ENCODE peak calls at places on chromosomes 11 and 22, in five cellular contexts. F, B, S, L and R are unnamed samples.

GRCh38 chr11:70176940-70177689 is 26.0 kb upstream of the FADD start:
- DNase-seq in B (peak), S (peak), L (peak), F (no peak), R (no peak)

GRCh38 chr11:36265793-36266628 is 23.2 kb downstream of the COMMD9 start:
- DNase-seq in B (peak), S (peak), L (peak), F (peak), R (no peak)

GRCh38 chr11:111715142-111715816 is 50.9 kb downstream of the PPP2R1B start:
- DNase-seq in B (no peak), L (no peak), S (no peak), F (no peak), R (no peak)

GRCh38 chr22:46028069-46028991 is 51.4 kb upstream of the WNT7B start:
- DNase-seq in S (no peak), F (peak), L (no peak), B (no peak), R (no peak)

GRCh38 chr22:38081941-38082828 is 1.8 kb downstream of the SLC16A8 start:
- DNase-seq in B (no peak), S (no peak), F (no peak), L (no peak), R (no peak)

GRCh38 chr11:96389604-96390402 is at the start of the genes CCDC82 and JRKL:
- DNase-seq in L (peak), B (peak), F (peak), S (peak), R (peak)

GRCh38 chr11:30710216-30710615 is 124.1 kb upstream of the MPPED2 start:
- DNase-seq in F (no peak), S (no peak), B (no peak), L (no peak), R (no peak)

GRCh38 chr11:1308745-1309497 is 511 bp downstream of the TOLLIP start:
- DNase-seq in B (no peak), L (no peak), F (no peak), S (peak), R (no peak)

GRCh38 chr11:132992838-132993680 is 539.2 kb downstream of the OPCML start:
- DNase-seq in F (no peak), L (no peak), S (no peak), B (no peak), R (no peak)

GRCh38 chr22:45072322-45072903 is 62.6 kb upstream of the PHF21B start:
- DNase-seq in L (no peak), S (no peak), B (peak), F (peak), R (no peak)

GRCh38 chr11:17252704-17253103 is 23.8 kb upstream of the NUCB2 start:
- DNase-seq in S (no peak), B (no peak), L (no peak), F (no peak), R (no peak)

GRCh38 chr11:15671216-15671615 is 556.5 kb downstream of the INSC start:
- DNase-seq in L (no peak), F (no peak), S (no peak), B (no peak), R (no peak)

GRCh38 chr22:18032455-18033101 is 8.2 kb upstream of the MICAL3 start:
- DNase-seq in B (no peak), F (no peak), L (no peak), S (no peak), R (no peak)

GRCh38 chr11:74237541-74237940 is 66.5 kb downstream of the PPME1 start:
- DNase-seq in B (no peak), L (no peak), S (no peak), F (no peak), R (no peak)

GRCh38 chr11:58913685-58914084 is 25.6 kb upstream of the GLYATL1 start:
- DNase-seq in F (no peak), L (no peak), B (no peak), S (no peak), R (no peak)

GRCh38 chr11:126521196-126521595 is 165.7 kb downstream of the ST3GAL4 start:
- DNase-seq in L (no peak), S (no peak), B (no peak), F (no peak), R (no peak)

GRCh38 chr11:116697011-116697410 is 75.8 kb downstream of the BUD13 start:
- DNase-seq in B (no peak), F (no peak), L (no peak), S (no peak), R (no peak)

GRCh38 chr11:118211006-118211405 is 13.8 kb downstream of the JAML start:
- DNase-seq in B (no peak), S (no peak), L (no peak), F (no peak), R (peak)

GRCh38 chr22:37160037-37160436 is 10.3 kb upstream of the IL2RB start:
- DNase-seq in F (no peak), S (no peak), B (no peak), L (no peak), R (no peak)

GRCh38 chr11:5713695-5714094 is 22.6 kb upstream of the OR56B1 start:
- DNase-seq in B (no peak), S (no peak), F (no peak), L (no peak), R (no peak)